ENCODE peak calls at places on chromosomes 2 and 18, in four cellular contexts. One of them, this sample, is unnamed.

GRCh38 chr2:63844616-63845015 is 2.9 kb downstream of the UGP2 start:
- DNase-seq in OCI-LY7: no peak
- DNase-seq in NCI-H1105 treated with DMSO at 0.1 percent for 48 hours: no peak
- DNase-seq in dermis blood vessel endothelial cell: no peak
- DNase-seq in this sample: no peak

GRCh38 chr2:166539340-166540162 is 45.5 kb upstream of the SCN7A start:
- DNase-seq in NCI-H1105 treated with DMSO at 0.1 percent for 48 hours: peak
- DNase-seq in OCI-LY7: peak
- DNase-seq in dermis blood vessel endothelial cell: peak
- DNase-seq in this sample: peak

GRCh38 chr2:235605306-235605998 is 111.6 kb downstream of the AGAP1 start:
- DNase-seq in NCI-H1105 treated with DMSO at 0.1 percent for 48 hours: peak
- DNase-seq in dermis blood vessel endothelial cell: peak
- DNase-seq in OCI-LY7: no peak
- DNase-seq in this sample: no peak

GRCh38 chr18:54382076-54382475 is 24.4 kb downstream of the C18orf54 start:
- DNase-seq in NCI-H1105 treated with DMSO at 0.1 percent for 48 hours: no peak
- DNase-seq in dermis blood vessel endothelial cell: no peak
- DNase-seq in OCI-LY7: no peak
- DNase-seq in this sample: no peak

GRCh38 chr18:35458677-35459441 is 38.9 kb downstream of the INO80C start:
- DNase-seq in NCI-H1105 treated with DMSO at 0.1 percent for 48 hours: no peak
- DNase-seq in OCI-LY7: no peak
- DNase-seq in dermis blood vessel endothelial cell: peak
- DNase-seq in this sample: no peak

GRCh38 chr2:101999122-101999789 is 7.5 kb downstream of the IL1R2 start:
- DNase-seq in dermis blood vessel endothelial cell: no peak
- DNase-seq in NCI-H1105 treated with DMSO at 0.1 percent for 48 hours: no peak
- DNase-seq in OCI-LY7: no peak
- DNase-seq in this sample: no peak

GRCh38 chr2:65366595-65367125 is 65.7 kb downstream of the SPRED2 start:
- DNase-seq in OCI-LY7: peak
- DNase-seq in NCI-H1105 treated with DMSO at 0.1 percent for 48 hours: peak
- DNase-seq in dermis blood vessel endothelial cell: peak
- DNase-seq in this sample: peak

GRCh38 chr18:79507076-79507545 is 111.4 kb downstream of the NFATC1 start:
- DNase-seq in dermis blood vessel endothelial cell: peak
- DNase-seq in OCI-LY7: no peak
- DNase-seq in NCI-H1105 treated with DMSO at 0.1 percent for 48 hours: no peak
- DNase-seq in this sample: peak

GRCh38 chr18:79405781-79406575 is 10.2 kb downstream of the NFATC1 start:
- DNase-seq in OCI-LY7: peak
- DNase-seq in dermis blood vessel endothelial cell: peak
- DNase-seq in NCI-H1105 treated with DMSO at 0.1 percent for 48 hours: no peak
- DNase-seq in this sample: peak

GRCh38 chr18:8212893-8213805 is 396.1 kb upstream of the RAB12 start:
- DNase-seq in NCI-H1105 treated with DMSO at 0.1 percent for 48 hours: no peak
- DNase-seq in OCI-LY7: no peak
- DNase-seq in dermis blood vessel endothelial cell: no peak
- DNase-seq in this sample: no peak

GRCh38 chr18:50405582-50406271 is 30.9 kb downstream of the SKA1 start:
- DNase-seq in dermis blood vessel endothelial cell: no peak
- DNase-seq in OCI-LY7: no peak
- DNase-seq in NCI-H1105 treated with DMSO at 0.1 percent for 48 hours: peak
- DNase-seq in this sample: no peak

GRCh38 chr18:61435064-61435652 is 101.9 kb downstream of the CDH20 start:
- DNase-seq in OCI-LY7: peak
- DNase-seq in NCI-H1105 treated with DMSO at 0.1 percent for 48 hours: peak
- DNase-seq in dermis blood vessel endothelial cell: peak
- DNase-seq in this sample: peak

GRCh38 chr2:36408198-36408703 is 52.7 kb downstream of the CRIM1 start:
- DNase-seq in dermis blood vessel endothelial cell: peak
- DNase-seq in NCI-H1105 treated with DMSO at 0.1 percent for 48 hours: no peak
- DNase-seq in OCI-LY7: no peak
- DNase-seq in this sample: no peak

GRCh38 chr2:167509585-167509984 is 621.3 kb downstream of the XIRP2 start:
- DNase-seq in OCI-LY7: no peak
- DNase-seq in NCI-H1105 treated with DMSO at 0.1 percent for 48 hours: peak
- DNase-seq in dermis blood vessel endothelial cell: peak
- DNase-seq in this sample: no peak

GRCh38 chr18:56146565-56146964 is 491.8 kb downstream of the TXNL1 start:
- DNase-seq in dermis blood vessel endothelial cell: no peak
- DNase-seq in OCI-LY7: no peak
- DNase-seq in NCI-H1105 treated with DMSO at 0.1 percent for 48 hours: no peak
- DNase-seq in this sample: no peak

GRCh38 chr18:36354989-36355388 is 57.5 kb downstream of the FHOD3 start:
- DNase-seq in OCI-LY7: no peak
- DNase-seq in NCI-H1105 treated with DMSO at 0.1 percent for 48 hours: no peak
- DNase-seq in dermis blood vessel endothelial cell: no peak
- DNase-seq in this sample: no peak

GRCh38 chr2:179096090-179096489 is 46.2 kb upstream of the CCDC141 start:
- DNase-seq in OCI-LY7: peak
- DNase-seq in NCI-H1105 treated with DMSO at 0.1 percent for 48 hours: no peak
- DNase-seq in dermis blood vessel endothelial cell: no peak
- DNase-seq in this sample: peak

GRCh38 chr2:233387667-233388528 is 33.6 kb downstream of the DGKD start:
- DNase-seq in OCI-LY7: no peak
- DNase-seq in NCI-H1105 treated with DMSO at 0.1 percent for 48 hours: peak
- DNase-seq in dermis blood vessel endothelial cell: peak
- DNase-seq in this sample: no peak

GRCh38 chr2:46878886-46879285 is 36.7 kb downstream of the MCFD2 start:
- DNase-seq in NCI-H1105 treated with DMSO at 0.1 percent for 48 hours: no peak
- DNase-seq in dermis blood vessel endothelial cell: peak
- DNase-seq in OCI-LY7: no peak
- DNase-seq in this sample: no peak

GRCh38 chr2:241810304-241811208 is 1.6 kb downstream of the NEU4 start:
- DNase-seq in OCI-LY7: no peak
- DNase-seq in NCI-H1105 treated with DMSO at 0.1 percent for 48 hours: no peak
- DNase-seq in dermis blood vessel endothelial cell: no peak
- DNase-seq in this sample: no peak

GRCh38 chr18:21747764-21748693 is 7.4 kb downstream of the MIB1 start:
- DNase-seq in dermis blood vessel endothelial cell: no peak
- DNase-seq in OCI-LY7: no peak
- DNase-seq in NCI-H1105 treated with DMSO at 0.1 percent for 48 hours: no peak
- DNase-seq in this sample: no peak

GRCh38 chr2:198863655-198864054 is 594.1 kb downstream of the SATB2 start:
- DNase-seq in dermis blood vessel endothelial cell: no peak
- DNase-seq in NCI-H1105 treated with DMSO at 0.1 percent for 48 hours: no peak
- DNase-seq in OCI-LY7: no peak
- DNase-seq in this sample: no peak

GRCh38 chr18:57697434-57697833 is 75.8 kb upstream of the NARS1 start:
- DNase-seq in OCI-LY7: no peak
- DNase-seq in NCI-H1105 treated with DMSO at 0.1 percent for 48 hours: no peak
- DNase-seq in dermis blood vessel endothelial cell: no peak
- DNase-seq in this sample: no peak

GRCh38 chr18:67104700-67105284 is 411.7 kb downstream of the DSEL start:
- DNase-seq in NCI-H1105 treated with DMSO at 0.1 percent for 48 hours: peak
- DNase-seq in dermis blood vessel endothelial cell: peak
- DNase-seq in OCI-LY7: peak
- DNase-seq in this sample: peak

This sample was measured in KBM-7.